ENCODE peak calls at places on chromosome 10, in four cellular contexts. M is transverse colon, F is adrenal gland, E is heart right ventricle. Y is an unnamed sample. For H3K36me3, the result is how much of the 10 kb centered on the place peaks cover.

GRCh38 chr10:11719496-11719895 is 22.7 kb upstream of the ECHDC3 start:
- DNase-seq in E (no peak), M (no peak), F (no peak), Y (no peak)

GRCh38 chr10:17073720-17074547 is 55.7 kb downstream of the CUBN start:
- DNase-seq in M (no peak), E (no peak), F (no peak), Y (no peak)

GRCh38 chr10:34780818-34781380 is 34.2 kb downstream of the PARD3 start:
- DNase-seq in M (no peak), F (peak), E (peak), Y (peak)

GRCh38 chr10:132996603-132997343 is 54.4 kb upstream of the CFAP46 start:
- DNase-seq in M (no peak), F (peak), E (no peak), Y (no peak)

GRCh38 chr10:73131295-73131694 is 21.0 kb downstream of the NUDT13 start:
- DNase-seq in E (no peak), M (no peak), F (no peak), Y (no peak)

GRCh38 chr10:79137826-79138225 is 69.1 kb downstream of the ZMIZ1 start:
- DNase-seq in E (no peak), M (peak), F (no peak), Y (peak)

GRCh38 chr10:4383683-4384082 is 442.3 kb upstream of the AKR1E2 start:
- DNase-seq in F (no peak), M (no peak), E (no peak), Y (no peak)

GRCh38 chr10:14659626-14660196 is 115.0 kb downstream of the FAM107B start:
- DNase-seq in M (peak), E (no peak), F (no peak), Y (no peak)

GRCh38 chr10:66928791-66929190 is 3.0 kb downstream of the LRRTM3 start:
- DNase-seq in E (no peak), M (no peak), F (no peak), Y (no peak)
- H3K27ac ChIP-seq in E (no peak), M (no peak), F (no peak), Y (no peak)

GRCh38 chr10:6490594-6490993 is 89.5 kb downstream of the PRKCQ start:
- DNase-seq in M (no peak), E (no peak), F (no peak), Y (no peak)
- H3K36me3 ChIP-seq in M (under half), E (under half), F (under half), Y (under half)

DNA sequence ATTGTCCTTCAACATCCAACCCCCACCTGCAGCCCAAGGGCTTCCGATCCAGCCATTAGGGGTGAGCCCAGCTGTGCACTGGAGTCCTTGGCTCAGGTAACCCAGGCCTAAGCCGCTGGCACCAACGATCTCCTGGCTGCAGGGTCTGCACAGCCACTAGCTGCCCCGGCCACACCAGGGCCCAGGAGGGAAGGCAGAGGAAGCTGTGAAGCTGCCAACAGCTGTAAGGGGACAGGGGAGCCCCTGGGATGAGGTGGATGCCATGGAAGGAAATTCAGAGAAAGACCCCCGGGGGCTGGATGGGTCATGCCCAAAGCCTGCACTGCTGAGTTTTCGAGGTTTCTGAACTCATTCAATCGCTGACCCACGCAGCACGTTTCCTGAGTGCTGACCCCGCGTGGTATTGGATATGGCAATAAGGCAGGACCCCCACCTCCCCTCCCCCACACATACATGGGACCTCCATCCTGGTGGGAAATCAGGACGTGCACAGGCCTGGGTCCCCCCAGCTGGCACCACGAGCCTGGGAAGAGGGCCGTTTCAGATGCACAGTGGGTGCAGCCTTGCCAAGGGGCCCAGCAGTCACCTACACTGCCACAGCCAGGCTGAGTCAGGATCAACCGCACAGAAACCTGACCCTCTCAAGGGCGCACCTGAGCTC is 170.3 kb downstream of the DIP2C start:
- DNase-seq in F (no peak), M (no peak), E (no peak), Y (no peak)
- TF ChIP-seq CTCF in F (no peak), M (no peak), E (no peak), Y (no peak)

GRCh38 chr10:103671126-103671525 is 177.6 kb downstream of the NEURL1 start:
- DNase-seq in E (no peak), M (no peak), F (no peak), Y (no peak)
- H3K27ac ChIP-seq in E (peak), M (no peak), F (no peak), Y (no peak)

DNA sequence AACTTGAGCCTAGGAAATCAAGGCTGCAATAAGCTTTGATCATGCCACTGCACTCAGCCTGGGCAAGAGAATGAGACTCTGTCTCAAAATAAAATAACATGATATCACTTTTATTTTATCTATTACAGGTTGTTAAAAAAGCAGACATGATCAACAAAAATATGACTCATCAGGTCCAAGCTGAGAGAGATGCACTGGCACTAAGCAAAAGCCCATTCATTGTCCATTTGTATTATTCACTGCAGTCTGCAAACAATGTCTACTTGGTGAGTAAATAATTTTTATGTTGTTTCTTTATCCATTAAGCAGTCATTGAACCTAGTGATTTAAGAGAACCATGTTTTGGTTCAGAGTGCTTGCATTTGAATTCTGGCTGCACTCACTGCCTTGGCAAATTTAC is 3.3 kb downstream of the MASTL start:
- DNase-seq in M (no peak), F (no peak), E (no peak), Y (no peak)
- H3K36me3 ChIP-seq in M (under half), F (under half), E (under half), Y (under half)

DNA sequence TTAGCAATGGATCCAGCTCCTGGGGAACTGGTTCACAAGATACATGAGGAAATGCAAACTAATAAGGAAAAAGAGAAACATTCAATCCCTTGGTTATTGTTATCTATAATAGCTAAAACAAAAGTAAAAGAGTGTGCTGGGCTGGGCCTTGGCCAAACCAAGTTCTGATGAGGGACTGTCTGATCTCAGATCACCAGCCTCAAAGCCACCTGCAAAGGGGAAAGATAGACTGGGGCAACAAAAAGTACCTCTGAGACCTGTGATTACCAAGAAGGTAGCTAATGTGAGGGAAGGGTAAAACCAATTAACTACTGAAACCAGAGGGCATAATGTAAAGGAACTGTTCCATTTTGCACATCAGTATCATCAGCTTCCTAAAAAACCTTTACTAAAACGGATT is 51.2 kb downstream of the HTR7 start:
- DNase-seq in F (no peak), E (no peak), M (no peak), Y (no peak)
- TF ChIP-seq CTCF in F (no peak), E (no peak), M (no peak), Y (no peak)

GRCh38 chr10:101766306-101766705 is 9.6 kb downstream of the FGF8 start:
- DNase-seq in F (no peak), E (no peak), M (no peak), Y (no peak)
- H3K27ac ChIP-seq in F (no peak), E (no peak), M (no peak), Y (no peak)

DNA sequence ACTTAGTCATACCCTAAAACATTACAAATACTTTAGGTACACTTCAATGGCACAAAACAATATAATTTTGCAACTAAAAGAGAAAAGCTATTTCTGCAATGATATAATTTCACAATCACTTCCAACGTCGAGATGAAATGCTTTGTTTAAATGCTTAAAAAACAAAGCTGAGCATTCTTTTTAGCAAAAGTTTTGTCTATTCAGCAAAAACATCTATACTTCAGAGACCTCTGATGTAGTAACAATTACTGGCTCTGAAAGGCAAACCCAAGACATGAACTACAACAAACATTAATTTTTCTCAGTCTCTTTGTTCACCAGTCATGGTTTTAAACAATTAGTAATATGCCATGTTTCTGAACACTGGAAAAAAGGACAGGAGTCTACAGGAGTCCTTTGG is 16.4 kb downstream of the OAT start:
- DNase-seq in F (no peak), M (no peak), E (no peak), Y (no peak)
- H3K36me3 ChIP-seq in F (half or more), M (half or more), E (under half), Y (half or more)

DNA sequence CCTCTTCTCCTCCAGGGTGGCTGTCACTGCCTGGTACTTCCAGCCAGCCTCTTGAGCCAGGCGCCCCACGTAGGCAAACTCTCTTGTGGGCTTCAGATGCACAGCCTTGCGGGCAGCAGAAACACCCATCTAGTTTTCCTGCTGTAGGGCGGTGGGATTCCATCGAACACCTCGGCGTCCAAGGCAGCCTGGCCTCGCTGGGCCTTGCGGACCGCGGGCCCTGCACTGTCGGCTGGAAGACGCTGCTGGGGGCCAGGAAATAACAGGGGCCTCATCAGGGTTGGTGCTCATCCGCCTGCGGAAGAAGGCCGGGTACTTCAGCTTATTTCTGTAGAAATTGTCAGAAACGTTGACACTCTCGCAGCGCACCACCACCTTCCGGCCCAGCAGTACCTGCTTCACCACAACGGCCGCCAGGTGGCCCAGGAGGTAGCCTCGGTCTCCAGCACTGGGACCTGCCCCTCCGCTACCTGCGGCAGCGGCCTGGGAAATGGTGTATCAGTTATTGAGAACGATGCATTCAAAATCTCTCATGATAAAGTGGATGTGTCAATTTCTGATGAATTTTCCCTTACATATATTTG is 61.1 kb downstream of the WDFY4 start:
- DNase-seq in F (no peak), E (no peak), M (no peak), Y (no peak)
- TF ChIP-seq CTCF in F (no peak), E (no peak), M (no peak), Y (no peak)

Y was measured in left ventricle myocardium inferior.